ENCODE peak calls at places on chromosomes 12 and 14, in ten cellular contexts. T is heart right ventricle; M is T1000; C is D341Med; A is left ventricle myocardium inferior; G is ELF-1; S is RCC 7860; B is NCI-H2029 treated with DMSO at 0.1 percent for 48 hours; H is stimulated activated CD4-positive, alpha-beta T cell treated with anti-CD3 and anti-CD28 coated beads, Interleukin-4, amount 100 ng/mL, for 48 hours; N is lower lobe of right lung. V is an unnamed sample.
A peak's percentile ranks its signal among the peaks of the same experiment; 100 is the strongest.

GRCh38 chr12:79776111-79776510 is 85.3 kb upstream of the PAWR start:
- DNase-seq in N (no peak), C (no peak), M (no peak), G (no peak), A (no peak), S (no peak), H (no peak), T (no peak), B (no peak), V (no peak)

GRCh38 chr12:50642035-50642451 is 121.9 kb upstream of the ATF1 start:
- DNase-seq in S (peak; percentile 25), H (no peak), G (no peak), C (no peak), B (peak; percentile 31), M (no peak), T (no peak), N (no peak), A (no peak), V (no peak)

GRCh38 chr14:76726551-76726961 is 34.7 kb upstream of the VASH1 start:
- DNase-seq in A (peak; percentile 27), N (no peak), H (no peak), G (peak; percentile 17), S (no peak), M (no peak), B (no peak), T (no peak), C (no peak), V (no peak)

GRCh38 chr14:100103261-100104005 is 38.2 kb downstream of the EVL start:
- DNase-seq in A (peak; percentile 41), M (no peak), S (no peak), T (no peak), H (no peak), G (no peak), N (no peak), B (no peak), C (no peak), V (no peak)

GRCh38 chr14:102781063-102781462 is 3.8 kb downstream of the TRAF3 start:
- DNase-seq in B (no peak), C (no peak), S (no peak), M (no peak), N (no peak), H (no peak), T (no peak), G (no peak), A (no peak), V (no peak)

GRCh38 chr14:35878272-35879140 is 52.4 kb downstream of the BRMS1L start:
- DNase-seq in G (no peak), H (no peak), M (peak; percentile 33), N (no peak), A (no peak), S (peak; percentile 16), B (no peak), T (no peak), C (no peak), V (no peak)

GRCh38 chr12:57477710-57478681 is 1.7 kb downstream of the ARHGAP9 start:
- DNase-seq in A (no peak), M (no peak), B (no peak), C (no peak), N (no peak), S (no peak), G (peak; percentile 23), T (no peak), H (no peak), V (no peak)

GRCh38 chr14:101948666-101949205 is 15.6 kb upstream of the DYNC1H1 start:
- DNase-seq in G (no peak), N (no peak), C (no peak), M (no peak), H (no peak), S (no peak), B (no peak), A (no peak), T (no peak), V (no peak)

GRCh38 chr14:37585971-37586759 is 8.9 kb downstream of the FOXA1 start:
- DNase-seq in S (no peak), T (no peak), N (no peak), M (no peak), B (peak; percentile 87), A (no peak), C (no peak), H (no peak), G (peak; percentile 24), V (no peak)

GRCh38 chr12:95731519-95731958 is 59.0 kb downstream of the NTN4 start:
- DNase-seq in B (no peak), G (no peak), A (no peak), T (no peak), C (no peak), S (no peak), M (no peak), H (no peak), N (no peak), V (no peak)

V was measured in Right ventricle myocardium inferior.